ENCODE peak calls at places on chromosomes 1 and 21, in ten cellular contexts. I is heart right ventricle; E is esophagus squamous epithelium; Q is stimulated activated effector memory CD8-positive, alpha-beta T cell treated with anti-CD3 and anti-CD28 coated beads, Interleukin-12 subunit alpha, Interleukin-12 subunit beta, amount 100 ng/mL, for 72 hours; F is cardiac fibroblast; L is bronchial epithelial cell; O is AG08395; B is HCT116; H is NCI-H460; D is coronary artery. T is an unnamed sample.

GRCh38 chr1:186849271-186849671 is 20.5 kb downstream of the PLA2G4A start:
- DNase-seq in E (no peak), Q (no peak), D (no peak), I (no peak), B (no peak), L (no peak), F (no peak), H (peak), O (no peak), T (peak)

GRCh38 chr1:56576880-56577858 is 2.2 kb downstream of the PLPP3 start:
- DNase-seq in D (no peak), H (no peak), L (peak), Q (no peak), F (peak), O (peak), B (peak), I (peak), E (no peak), T (peak)

GRCh38 chr1:189513091-189513490 is 964.6 kb downstream of the BRINP3 start:
- DNase-seq in B (no peak), F (no peak), O (no peak), D (no peak), H (no peak), L (no peak), Q (no peak), E (no peak), I (no peak), T (no peak)

GRCh38 chr21:25396135-25396711 is 211.1 kb downstream of the MRPL39 start:
- DNase-seq in Q (peak), I (no peak), E (no peak), F (no peak), O (no peak), B (no peak), L (no peak), H (no peak), D (no peak), T (no peak)

GRCh38 chr1:209769171-209769904 is 13.5 kb downstream of the TRAF3IP3 start:
- DNase-seq in F (peak), I (peak), L (peak), D (no peak), Q (peak), H (no peak), B (no peak), E (peak), O (peak), T (no peak)

GRCh38 chr1:79859212-79859948 is 852.9 kb upstream of the ADGRL4 start:
- DNase-seq in E (no peak), Q (no peak), H (no peak), F (peak), D (no peak), I (no peak), L (peak), B (no peak), O (peak), T (peak)

GRCh38 chr1:54836594-54836993 is 35.5 kb upstream of the TTC22 start:
- DNase-seq in E (no peak), I (no peak), F (no peak), O (no peak), Q (no peak), D (no peak), H (no peak), B (no peak), L (no peak), T (no peak)

GRCh38 chr21:16192900-16193299 is 463.1 kb downstream of the USP25 start:
- DNase-seq in F (peak), B (no peak), H (peak), E (no peak), Q (no peak), L (peak), O (no peak), I (no peak), D (no peak), T (peak)

GRCh38 chr21:18142639-18143038 is 102.0 kb upstream of the CHODL start:
- DNase-seq in Q (no peak), I (no peak), F (no peak), H (no peak), O (no peak), E (no peak), B (no peak), L (no peak), D (no peak), T (no peak)

GRCh38 chr1:99264201-99265021 is at the start of gene PLPPR4:
- DNase-seq in I (peak), O (peak), F (peak), E (no peak), H (peak), D (peak), L (peak), B (peak), Q (no peak), T (peak)

GRCh38 chr1:229817936-229818335 is 191.9 kb downstream of the URB2 start:
- DNase-seq in O (no peak), L (no peak), F (no peak), B (no peak), D (no peak), I (no peak), Q (no peak), H (no peak), E (no peak), T (no peak)

GRCh38 chr1:12690156-12690555 is 25.8 kb upstream of the AADACL3 start:
- DNase-seq in I (no peak), O (no peak), H (no peak), B (no peak), Q (no peak), F (no peak), L (no peak), E (no peak), D (no peak), T (no peak)

GRCh38 chr1:109931189-109931672 is 20.6 kb downstream of the CSF1 start:
- DNase-seq in L (no peak), B (peak), E (no peak), D (peak), Q (no peak), H (peak), F (peak), O (peak), I (peak), T (peak)

GRCh38 chr1:39450956-39451601 is 40.4 kb upstream of the BMP8A start:
- DNase-seq in D (no peak), H (no peak), F (peak), B (no peak), I (no peak), E (no peak), L (peak), Q (no peak), O (peak), T (no peak)

GRCh38 chr1:98205291-98206017 is 284.6 kb upstream of the DPYD start:
- DNase-seq in E (no peak), F (no peak), L (peak), B (no peak), I (no peak), O (no peak), D (no peak), Q (no peak), H (no peak), T (no peak)

GRCh38 chr21:30251781-30252180 is 31.0 kb downstream of the KRTAP24-1 start:
- DNase-seq in B (no peak), O (no peak), F (peak), D (no peak), E (no peak), I (no peak), L (peak), Q (no peak), H (no peak), T (no peak)

GRCh38 chr1:211775208-211775607 is 55.4 kb downstream of the LPGAT1 start:
- DNase-seq in B (no peak), E (no peak), H (no peak), F (peak), D (no peak), Q (no peak), I (no peak), O (no peak), L (no peak), T (no peak)

GRCh38 chr1:45769261-45769932 is 18.9 kb upstream of the IPP start:
- DNase-seq in I (no peak), F (peak), E (no peak), L (peak), Q (no peak), H (no peak), O (peak), D (no peak), B (no peak), T (no peak)

GRCh38 chr1:6116137-6116536 is 64.0 kb downstream of the CHD5 start:
- DNase-seq in B (no peak), Q (no peak), I (no peak), L (peak), F (peak), D (no peak), O (no peak), E (no peak), H (peak), T (no peak)

GRCh38 chr1:12056331-12056841 is 6.7 kb upstream of the TNFRSF8 start:
- DNase-seq in F (peak), E (no peak), O (no peak), B (no peak), Q (peak), D (no peak), H (no peak), L (peak), I (no peak), T (no peak)

GRCh38 chr1:217078010-217078704 is 354.9 kb upstream of the ESRRG start:
- DNase-seq in L (peak), H (no peak), D (no peak), B (no peak), O (no peak), E (no peak), F (no peak), I (no peak), Q (no peak), T (no peak)

GRCh38 chr1:151868404-151868980 is 15.0 kb upstream of the THEM5 start:
- DNase-seq in L (no peak), F (peak), H (no peak), O (no peak), E (no peak), D (no peak), B (no peak), I (no peak), Q (no peak), T (no peak)

GRCh38 chr1:34988147-34988546 is 3.0 kb upstream of the TMEM35B start:
- DNase-seq in F (no peak), E (no peak), D (no peak), B (no peak), O (no peak), Q (no peak), I (no peak), H (no peak), L (no peak), T (no peak)

GRCh38 chr1:228964178-228964819 is 229.0 kb downstream of the RHOU start:
- DNase-seq in I (peak), Q (no peak), L (peak), F (peak), O (peak), E (no peak), H (peak), D (peak), B (no peak), T (no peak)

GRCh38 chr1:243505986-243506689 is 250.3 kb downstream of the SDCCAG8 start:
- DNase-seq in F (peak), E (no peak), D (no peak), L (no peak), H (no peak), O (peak), B (no peak), Q (no peak), I (peak), T (no peak)

GRCh38 chr1:17636612-17637011 is 97.1 kb downstream of the ARHGEF10L start:
- DNase-seq in Q (no peak), E (no peak), F (peak), H (no peak), O (peak), L (peak), D (no peak), I (no peak), B (no peak), T (no peak)

GRCh38 chr21:35178812-35179211 is 129.7 kb upstream of the RUNX1 start:
- DNase-seq in Q (no peak), E (no peak), L (peak), B (no peak), H (peak), I (no peak), O (peak), F (peak), D (no peak), T (no peak)

GRCh38 chr1:1616838-1617237 is 1.5 kb downstream of the MIB2 start:
- DNase-seq in I (no peak), Q (no peak), F (no peak), L (no peak), H (no peak), D (no peak), O (no peak), E (no peak), B (no peak), T (no peak)

GRCh38 chr1:33332357-33332789 is 11.5 kb upstream of the A3GALT2 start:
- DNase-seq in I (no peak), O (no peak), E (no peak), F (no peak), B (no peak), Q (no peak), L (no peak), D (no peak), H (no peak), T (no peak)

GRCh38 chr1:154420961-154421924 is 16.1 kb downstream of the IL6R start:
- DNase-seq in H (no peak), L (no peak), Q (no peak), I (no peak), D (no peak), F (no peak), E (no peak), B (no peak), O (no peak), T (no peak)

GRCh38 chr1:39199593-39199992 is 4.9 kb upstream of the MACF1 start:
- DNase-seq in B (no peak), H (no peak), E (no peak), D (no peak), L (no peak), Q (no peak), I (no peak), O (no peak), F (no peak), T (no peak)

GRCh38 chr1:104195395-104195794 is 445.7 kb downstream of the AMY1C start:
- DNase-seq in Q (no peak), O (no peak), D (no peak), L (peak), E (no peak), I (no peak), B (no peak), H (peak), F (peak), T (no peak)

GRCh38 chr1:165444897-165445370 is at the start of gene RXRG:
- DNase-seq in H (peak), E (no peak), F (peak), B (no peak), D (no peak), I (peak), O (peak), Q (no peak), L (peak), T (no peak)